ENCODE peak calls at places on chromosome 21, in seven cellular contexts. K is sigmoid colon, N is B cell, J is BJ, D is AG09309, I is GM06990, T is neural crest cell. G is an unnamed sample.
A peak's percentile ranks its signal among the peaks of the same experiment; 100 is the strongest.

GRCh38 chr21:41100826-41101550 is 67.0 kb upstream of the BACE2 start:
- DNase-seq in K (no peak), N (no peak), J (no peak), D (no peak), I (no peak), T (no peak), G (no peak)

GRCh38 chr21:27759091-27759659 is 792.3 kb upstream of the ADAMTS5 start:
- DNase-seq in K (no peak), N (no peak), J (no peak), D (no peak), I (no peak), T (peak; percentile 9), G (no peak)

GRCh38 chr21:26846036-26846931 is 1.1 kb upstream of the ADAMTS1 start:
- DNase-seq in K (peak; percentile 94), N (no peak), J (no peak), D (no peak), I (no peak), T (peak; percentile 61), G (no peak)

GRCh38 chr21:46284077-46284644 is 1.2 kb downstream of the MCM3AP start:
- DNase-seq in K (no peak), N (no peak), J (no peak), D (no peak), I (no peak), T (no peak), G (no peak)

GRCh38 chr21:46150491-46151121 is 4.8 kb downstream of the FTCD start:
- DNase-seq in K (peak; percentile 59), N (no peak), J (no peak), D (no peak), I (peak; percentile 3), T (no peak), G (peak; percentile 44)

GRCh38 chr21:23130308-23130707 is 2132.1 kb downstream of the NCAM2 start:
- DNase-seq in K (no peak), N (no peak), J (no peak), D (no peak), I (no peak), T (no peak), G (no peak)

GRCh38 chr21:35840197-35840799 is 220.0 kb downstream of the SETD4 start:
- DNase-seq in K (peak; percentile 75), N (peak; percentile 67), J (peak; percentile 46), D (peak; percentile 74), I (no peak), T (peak; percentile 41), G (peak; percentile 60)

GRCh38 chr21:46067505-46068201 is 30.3 kb upstream of the COL6A2 start:
- DNase-seq in K (peak; percentile 68), N (no peak), J (no peak), D (no peak), I (no peak), T (no peak), G (no peak)

GRCh38 chr21:38244885-38245869 is 11.6 kb upstream of the KCNJ15 start:
- DNase-seq in K (no peak), N (no peak), J (peak; percentile 91), D (peak; percentile 95), I (peak; percentile 45), T (no peak), G (peak; percentile 87)

GRCh38 chr21:16186742-16187141 is 457.0 kb downstream of the USP25 start:
- DNase-seq in K (no peak), N (no peak), J (no peak), D (no peak), I (no peak), T (no peak), G (no peak)

GRCh38 chr21:44485254-44485793 is 30.0 kb downstream of the LRRC3 start:
- DNase-seq in K (no peak), N (peak; percentile 69), J (no peak), D (peak; percentile 1), I (no peak), T (peak; percentile 65), G (no peak)
- TF ChIP-seq CTCF in K (peak; percentile 9), N (no peak), J (peak; percentile 12), D (peak; percentile 24), I (no peak), T (peak; percentile 63), G (no peak)

GRCh38 chr21:32140212-32141008 is 138.4 kb downstream of the MIS18A start:
- DNase-seq in K (no peak), N (no peak), J (no peak), D (no peak), I (no peak), T (no peak), G (no peak)

GRCh38 chr21:32147041-32147440 is 131.8 kb downstream of the MIS18A start:
- DNase-seq in K (no peak), N (no peak), J (no peak), D (no peak), I (no peak), T (no peak), G (no peak)

GRCh38 chr21:32138658-32139057 is 140.2 kb downstream of the MIS18A start:
- DNase-seq in K (no peak), N (no peak), J (no peak), D (no peak), I (no peak), T (no peak), G (no peak)

GRCh38 chr21:32141009-32141357 is 137.9 kb downstream of the MIS18A start:
- DNase-seq in K (no peak), N (no peak), J (no peak), D (no peak), I (no peak), T (no peak), G (no peak)

DNA sequence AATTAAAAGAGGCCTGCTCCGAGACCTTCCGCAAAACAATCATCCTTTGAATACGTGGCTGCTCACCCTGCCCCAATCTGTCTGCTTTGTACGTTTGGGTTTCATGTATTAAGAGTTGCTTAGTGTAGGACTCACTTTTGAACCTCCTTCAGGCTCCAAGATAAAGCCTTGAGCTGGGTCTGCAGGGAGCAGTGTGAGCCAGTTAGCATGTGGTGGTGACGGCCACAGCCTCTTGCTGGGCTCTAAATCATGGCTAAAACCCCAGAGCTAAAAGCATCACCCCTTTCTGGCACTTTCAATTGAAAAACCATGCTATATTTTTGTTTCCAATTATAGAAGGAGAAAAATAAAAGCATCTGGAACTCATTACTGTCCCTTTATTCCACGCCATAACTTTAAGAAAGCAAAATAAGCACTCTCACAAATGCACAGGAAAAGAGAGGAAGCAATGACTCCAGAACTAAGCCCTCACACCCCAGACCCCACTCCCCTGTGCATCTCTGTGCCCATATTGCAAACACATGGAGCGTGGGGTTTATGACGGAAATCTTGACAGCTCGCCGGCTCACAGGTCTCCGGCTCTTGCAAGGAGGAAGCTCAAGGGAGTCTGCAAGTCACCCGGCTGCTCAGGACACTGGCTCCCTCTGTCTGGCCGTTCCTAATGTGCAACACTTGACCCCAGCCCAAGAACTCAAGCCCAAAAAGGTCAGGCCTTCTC is 135.5 kb downstream of the MIS18A start:
- DNase-seq in K (peak; percentile 71), N (no peak), J (peak; percentile 37), D (peak; percentile 16), I (no peak), T (no peak), G (no peak)
- TF ChIP-seq CTCF in K (no peak), N (no peak), J (peak; percentile 30), D (peak; percentile 17), I (no peak), T (no peak), G (no peak)

GRCh38 chr21:34801519-34802132 is 132.8 kb downstream of the CLIC6 start:
- DNase-seq in K (no peak), N (peak; percentile 47), J (no peak), D (no peak), I (no peak), T (no peak), G (no peak)
- TF ChIP-seq CTCF in K (no peak), N (peak; percentile 68), J (peak; percentile 32), D (peak; percentile 19), I (peak; percentile 80), T (peak; percentile 44), G (no peak)

DNA sequence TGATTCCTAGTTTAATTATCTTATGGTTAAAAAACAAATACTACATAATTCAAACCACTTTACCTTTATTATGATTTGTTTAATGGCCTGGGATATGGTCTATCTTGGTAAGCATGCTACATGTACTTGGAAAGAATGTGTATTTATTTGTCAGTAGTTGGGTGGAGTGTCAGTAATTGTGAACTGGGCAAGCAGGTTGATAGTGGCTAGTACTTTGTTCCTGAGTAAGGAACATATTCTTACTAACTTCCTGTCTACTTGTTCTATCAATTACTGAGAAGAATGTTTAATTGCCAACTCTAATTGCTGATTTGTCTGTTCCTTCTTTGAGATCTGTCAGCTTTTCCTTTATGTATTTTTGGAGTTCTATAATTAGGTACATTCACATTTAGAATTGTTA is 49.2 kb upstream of the ABCG1 start:
- DNase-seq in K (no peak), N (no peak), J (no peak), D (no peak), I (no peak), T (no peak), G (no peak)
- TF ChIP-seq CTCF in K (no peak), N (no peak), J (no peak), D (no peak), I (no peak), T (no peak), G (no peak)

DNA sequence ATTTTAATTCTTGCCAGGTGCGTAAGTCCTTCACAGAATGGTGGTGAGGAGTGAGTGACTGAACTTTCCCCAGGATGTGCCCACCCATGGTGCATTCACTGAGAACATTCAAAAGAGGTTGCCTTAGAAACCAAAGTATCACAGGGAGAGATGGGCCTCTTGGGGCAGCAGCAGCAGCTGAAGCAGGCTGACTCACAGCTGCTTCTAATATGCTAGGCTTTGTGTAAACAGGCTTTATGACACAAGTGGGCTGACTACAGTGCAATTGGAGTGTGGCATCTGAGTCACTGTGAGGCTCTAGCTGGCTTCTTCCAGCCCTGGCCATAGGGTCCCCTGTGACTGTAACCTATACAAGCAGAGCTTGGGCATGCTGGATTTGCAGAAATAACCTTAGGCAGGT is 12.6 kb downstream of the PIGP start:
- DNase-seq in K (no peak), N (no peak), J (peak; percentile 88), D (peak; percentile 88), I (no peak), T (peak; percentile 16), G (no peak)
- TF ChIP-seq CTCF in K (no peak), N (no peak), J (peak; percentile 41), D (peak; percentile 22), I (no peak), T (no peak), G (no peak)

DNA sequence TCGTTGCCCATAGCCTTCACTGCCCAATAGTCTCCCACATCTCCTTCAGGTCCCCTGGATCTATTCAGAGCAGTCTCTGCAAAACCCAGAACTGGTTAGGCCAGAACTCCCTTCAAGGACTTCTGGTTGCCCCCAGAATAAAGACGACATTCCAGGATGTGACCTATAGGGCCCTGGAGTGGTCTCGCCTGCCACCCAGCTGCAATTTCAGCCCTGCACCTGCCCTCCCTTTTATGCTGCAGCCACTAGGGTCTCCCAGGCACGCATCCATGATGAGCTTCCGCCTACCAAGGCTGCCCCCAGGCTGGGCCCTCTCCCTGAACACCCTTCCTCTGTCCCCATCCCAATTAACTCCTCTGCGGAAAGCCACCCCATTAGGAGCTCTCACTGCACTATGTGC is 7.2 kb upstream of the TSPEAR start:
- DNase-seq in K (no peak), N (no peak), J (no peak), D (no peak), I (no peak), T (no peak), G (no peak)
- TF ChIP-seq CTCF in K (no peak), N (no peak), J (no peak), D (no peak), I (no peak), T (no peak), G (no peak)

G was measured in CD14-positive monocyte.